ENCODE peak calls at places on chromosomes 1 and 21, in five cellular contexts. Z, L, B, D and U are unnamed samples.

GRCh38 chr1:38026592-38027200 is 14.2 kb downstream of the UTP11 start:
- DNase-seq in Z (peak), L (peak), B (peak), D (peak), U (peak)

GRCh38 chr21:43598416-43599120 is 60.7 kb downstream of the HSF2BP start:
- DNase-seq in Z (no peak), L (no peak), B (peak), D (no peak), U (peak)

GRCh38 chr1:20958430-20958829 is 171.3 kb upstream of the HP1BP3 start:
- DNase-seq in Z (no peak), L (no peak), B (no peak), D (no peak), U (no peak)

GRCh38 chr1:207923561-207923960 is 12.6 kb upstream of the CD34 start:
- DNase-seq in Z (no peak), L (no peak), B (no peak), D (no peak), U (no peak)

GRCh38 chr1:3940911-3941310 is 40.8 kb upstream of the C1orf174 start:
- DNase-seq in Z (no peak), L (no peak), B (no peak), D (no peak), U (no peak)

GRCh38 chr1:101131239-101131924 is 105.4 kb upstream of the S1PR1 start:
- DNase-seq in Z (no peak), L (no peak), B (no peak), D (no peak), U (no peak)

GRCh38 chr1:243818978-243819377 is 31.1 kb downstream of the AKT3 start:
- DNase-seq in Z (no peak), L (no peak), B (no peak), D (no peak), U (no peak)

GRCh38 chr1:244254467-244254866 is 197.2 kb downstream of the ADSS2 start:
- DNase-seq in Z (no peak), L (no peak), B (no peak), D (no peak), U (no peak)

GRCh38 chr21:15549671-15550070 is 180.1 kb upstream of the USP25 start:
- DNase-seq in Z (no peak), L (no peak), B (peak), D (no peak), U (peak)

GRCh38 chr1:245878585-245878984 is 628.5 kb downstream of the SMYD3 start:
- DNase-seq in Z (no peak), L (no peak), B (peak), D (peak), U (no peak)

GRCh38 chr1:57089221-57089620 is 123.4 kb upstream of the C8B start:
- DNase-seq in Z (no peak), L (no peak), B (no peak), D (no peak), U (no peak)

GRCh38 chr1:110281363-110282290 is 57.5 kb upstream of the RBM15 start:
- DNase-seq in Z (no peak), L (no peak), B (peak), D (no peak), U (no peak)

GRCh38 chr1:1202831-1203560 is 3.4 kb downstream of the TNFRSF18 start:
- DNase-seq in Z (no peak), L (no peak), B (no peak), D (peak), U (no peak)

GRCh38 chr1:165364432-165365133 is 8.1 kb upstream of the LMX1A start:
- DNase-seq in Z (no peak), L (no peak), B (no peak), D (no peak), U (no peak)

GRCh38 chr1:8727809-8728213 is 89.6 kb downstream of the RERE start:
- DNase-seq in Z (no peak), L (no peak), B (no peak), D (no peak), U (peak)

GRCh38 chr1:6310116-6310848 is 49.4 kb upstream of the GPR153 start:
- DNase-seq in Z (no peak), L (no peak), B (no peak), D (no peak), U (no peak)

GRCh38 chr1:18951818-18952391 is 4.6 kb downstream of the IFFO2 start:
- DNase-seq in Z (no peak), L (peak), B (no peak), D (no peak), U (no peak)

GRCh38 chr1:233459470-233459945 is 132.0 kb downstream of the MAP3K21 start:
- DNase-seq in Z (no peak), L (no peak), B (no peak), D (no peak), U (no peak)

GRCh38 chr1:179853102-179853501 is 24.5 kb downstream of the TOR1AIP2 start:
- DNase-seq in Z (no peak), L (no peak), B (no peak), D (no peak), U (no peak)

GRCh38 chr1:35929730-35930592 is 944 bp upstream of the AGO3 start:
- DNase-seq in Z (no peak), L (no peak), B (peak), D (peak), U (peak)